ENCODE peak calls at places on chromosomes 5 and 9, in nine cellular contexts. U is keratinocyte; S is stimulated activated CD8-positive, alpha-beta memory T cell treated with anti-CD3 and anti-CD28 coated beads, Interleukin-12 subunit alpha, Interleukin-12 subunit beta, amount 100 ng/mL, for 1 hour; J is NCI-H2029 treated with DMSO at 0.1 percent for 48 hours; T is activated naive CD4-positive, alpha-beta T cell treated with anti-CD3 and anti-CD28 coated beads, Interleukin-2, amount 50 U/mL, for 72 hours; W is psoas muscle; A is HFF-Myc; B is mucosa of gallbladder; Q is astrocyte of the spinal cord. P is an unnamed sample.

GRCh38 chr9:126549246-126550006 is 64.3 kb upstream of the LMX1B start:
- DNase-seq in W (no peak), Q (no peak), J (no peak), A (no peak), S (no peak), B (no peak), T (no peak), U (no peak), P (no peak)

GRCh38 chr5:32076699-32077695 is 97.1 kb downstream of the GOLPH3 start:
- DNase-seq in B (peak; percentile 24), U (no peak), T (no peak), J (peak; percentile 9), W (peak; percentile 39), Q (peak; percentile 91), A (peak; percentile 42), S (no peak), P (no peak)

GRCh38 chr5:137487600-137487999 is 11.5 kb downstream of the SPOCK1 start:
- DNase-seq in W (peak; percentile 54), U (no peak), S (no peak), T (no peak), Q (peak; percentile 83), A (no peak), B (no peak), J (no peak), P (no peak)

GRCh38 chr5:81172710-81173109 is 60.4 kb upstream of the CKMT2 start:
- DNase-seq in W (no peak), B (no peak), J (no peak), Q (no peak), T (no peak), A (no peak), U (no peak), S (no peak), P (no peak)

GRCh38 chr5:14009575-14009974 is 65.1 kb upstream of the DNAH5 start:
- DNase-seq in S (no peak), J (peak; percentile 45), B (no peak), T (no peak), Q (no peak), U (no peak), W (no peak), A (no peak), P (no peak)

GRCh38 chr5:16350816-16351215 is 114.8 kb downstream of the ZNF622 start:
- DNase-seq in J (no peak), S (no peak), U (no peak), T (no peak), A (no peak), B (no peak), W (no peak), Q (no peak), P (no peak)

GRCh38 chr9:117315236-117315635 is 99.6 kb downstream of the ASTN2 start:
- DNase-seq in T (no peak), W (peak; percentile 18), A (no peak), Q (no peak), S (no peak), B (no peak), J (no peak), U (no peak), P (no peak)

GRCh38 chr9:110207071-110207923 is 662 bp downstream of the C9orf152 start:
- DNase-seq in B (peak; percentile 79), U (no peak), Q (no peak), S (no peak), A (no peak), T (no peak), J (peak; percentile 88), W (no peak), P (no peak)

GRCh38 chr5:76427481-76428140 is 24.5 kb downstream of the IQGAP2 start:
- DNase-seq in Q (no peak), B (no peak), S (no peak), A (no peak), U (no peak), J (no peak), T (no peak), W (no peak), P (no peak)

P was measured in mesothelial cell of epicardium.